ENCODE peak calls at places on chromosomes 16 and 17, in ten cellular contexts. M is stimulated activated CD8-positive, alpha-beta memory T cell treated with anti-CD3 and anti-CD28 coated beads, Interleukin-4, amount 100 ng/mL, for 24 hours; D is HFF-Myc; T is NCI-H510A treated with DMSO at 0.1 percent for 48 hours; X is stimulated activated CD4-positive, alpha-beta T cell treated with anti-CD3 and anti-CD28 coated beads, Interleukin-2, amount 100 ng/mL, for 24 hours; R is heart left ventricle; U is fibroblast of mammary gland; A is neural crest cell; H is NCI-H1105 treated with DMSO at 0.1 percent for 48 hours; F is activated effector memory CD4-positive, alpha-beta T cell treated with anti-CD3 and anti-CD28 coated beads, Interleukin-2, amount 50 U/mL, for 16 hours. Z is an unnamed sample.

GRCh38 chr16:31078597-31079341 is 4.5 kb downstream of the ZNF646 start:
- DNase-seq in T (no peak), H (no peak), A (no peak), M (no peak), F (no peak), R (no peak), X (no peak), D (no peak), U (no peak), Z (no peak)

GRCh38 chr16:5604770-5605169 is 507.2 kb upstream of the EEF2KMT start:
- DNase-seq in F (no peak), M (no peak), D (no peak), H (no peak), R (no peak), A (no peak), X (no peak), U (no peak), T (no peak), Z (peak; percentile 18)

GRCh38 chr17:43530303-43531081 is 15.6 kb downstream of the ETV4 start:
- DNase-seq in M (no peak), X (no peak), D (peak; percentile 94), R (peak; percentile 85), H (peak; percentile 91), A (peak; percentile 93), F (no peak), U (peak; percentile 89), T (peak; percentile 94), Z (peak; percentile 97)

GRCh38 chr16:21167360-21167759 is 8.9 kb downstream of the LDAF1 start:
- DNase-seq in U (peak; percentile 92), T (no peak), H (no peak), M (no peak), R (no peak), D (peak; percentile 45), A (no peak), F (no peak), X (no peak), Z (no peak)

GRCh38 chr16:55439101-55439690 is 39.8 kb upstream of the MMP2 start:
- DNase-seq in A (no peak), X (no peak), D (no peak), T (no peak), M (no peak), F (no peak), R (no peak), H (no peak), U (peak; percentile 29), Z (no peak)

GRCh38 chr17:81930142-81931125 is 2.9 kb upstream of the MAFG start:
- DNase-seq in M (no peak), D (no peak), X (no peak), A (no peak), U (no peak), H (no peak), T (no peak), R (peak; percentile 29), F (no peak), Z (no peak)

GRCh38 chr17:3004150-3004801 is 59.1 kb downstream of the OR1D5 start:
- DNase-seq in A (no peak), F (peak; percentile 83), D (peak; percentile 78), H (peak; percentile 93), T (peak; percentile 87), X (peak; percentile 66), U (peak; percentile 98), M (peak; percentile 27), R (peak; percentile 99), Z (no peak)

GRCh38 chr16:81492307-81492706 is 47.7 kb downstream of the CMIP start:
- DNase-seq in U (no peak), T (no peak), F (no peak), D (no peak), M (no peak), A (peak; percentile 40), R (no peak), H (no peak), X (no peak), Z (no peak)

GRCh38 chr17:63925615-63926014 is 6.5 kb downstream of the CD79B start:
- DNase-seq in M (no peak), R (no peak), T (no peak), X (no peak), D (no peak), U (no peak), H (no peak), F (no peak), A (no peak), Z (no peak)

GRCh38 chr16:8936421-8936820 is 27.3 kb downstream of the USP7 start:
- DNase-seq in D (no peak), X (peak; percentile 83), M (peak; percentile 63), A (no peak), H (no peak), R (no peak), U (peak; percentile 54), T (peak; percentile 13), F (peak; percentile 91), Z (peak; percentile 41)

GRCh38 chr16:59567496-59567895 is 833.4 kb upstream of the GOT2 start:
- DNase-seq in F (no peak), D (no peak), M (no peak), X (no peak), R (no peak), A (no peak), U (no peak), T (no peak), H (no peak), Z (no peak)

GRCh38 chr16:58417600-58417999 is 25.3 kb downstream of the GINS3 start:
- DNase-seq in M (no peak), F (no peak), R (peak; percentile 80), A (no peak), X (no peak), T (no peak), H (no peak), D (no peak), U (no peak), Z (no peak)

GRCh38 chr17:2786176-2786881 is 9.9 kb upstream of the RAP1GAP2 start:
- DNase-seq in M (peak; percentile 84), A (peak; percentile 98), U (peak; percentile 83), R (peak; percentile 86), H (peak; percentile 71), X (peak; percentile 92), F (peak; percentile 96), D (peak; percentile 63), T (peak; percentile 75), Z (peak; percentile 93)

GRCh38 chr16:26816885-26817571 is 249.7 kb upstream of the C16orf82 start:
- DNase-seq in F (no peak), M (no peak), X (no peak), H (no peak), A (no peak), D (no peak), R (no peak), U (peak; percentile 94), T (no peak), Z (no peak)

GRCh38 chr17:27493088-27493487 is 36.8 kb downstream of the KSR1 start:
- DNase-seq in H (no peak), U (no peak), X (no peak), M (no peak), D (no peak), R (no peak), A (no peak), F (no peak), T (no peak), Z (no peak)

GRCh38 chr17:32275060-32276042 is 9.7 kb downstream of the RHBDL3 start:
- DNase-seq in A (no peak), F (no peak), T (no peak), M (no peak), H (no peak), D (peak; percentile 66), R (peak; percentile 73), X (no peak), U (peak; percentile 89), Z (peak; percentile 43)

GRCh38 chr17:50618300-50618699 is 16.4 kb upstream of the ABCC3 start:
- DNase-seq in X (no peak), T (no peak), R (no peak), H (no peak), A (no peak), F (no peak), M (no peak), D (no peak), U (peak; percentile 69), Z (no peak)

GRCh38 chr16:89374393-89374948 is 115.9 kb downstream of the ANKRD11 start:
- DNase-seq in U (peak; percentile 55), H (no peak), D (no peak), M (no peak), R (no peak), T (peak; percentile 65), A (peak; percentile 22), F (no peak), X (no peak), Z (peak; percentile 35)

GRCh38 chr17:79988163-79988971 is 47.3 kb downstream of the TBC1D16 start:
- DNase-seq in R (no peak), X (no peak), H (peak; percentile 72), A (no peak), M (no peak), T (peak; percentile 81), U (peak; percentile 91), D (no peak), F (no peak), Z (no peak)

GRCh38 chr17:3573246-3574100 is 15.9 kb upstream of the TRPV3 start:
- DNase-seq in M (no peak), X (no peak), U (no peak), D (no peak), H (no peak), R (no peak), F (no peak), T (no peak), A (no peak), Z (no peak)

GRCh38 chr16:59169168-59169567 is 435.1 kb upstream of the GOT2 start:
- DNase-seq in H (no peak), U (no peak), M (no peak), X (no peak), R (no peak), F (no peak), D (no peak), A (no peak), T (no peak), Z (no peak)

GRCh38 chr17:43579570-43580140 is 33.5 kb upstream of the ETV4 start:
- DNase-seq in T (no peak), U (peak; percentile 72), F (no peak), R (no peak), M (no peak), X (no peak), H (no peak), D (peak; percentile 52), A (no peak), Z (no peak)

GRCh38 chr16:84911490-84912216 is 91.9 kb downstream of the CRISPLD2 start:
- DNase-seq in D (no peak), M (no peak), R (no peak), X (no peak), F (no peak), T (no peak), H (no peak), U (no peak), A (no peak), Z (no peak)

GRCh38 chr17:43645765-43646481 is 15.8 kb downstream of the MEOX1 start:
- DNase-seq in X (no peak), U (peak; percentile 33), T (no peak), R (peak; percentile 89), M (no peak), D (no peak), H (no peak), A (no peak), F (peak; percentile 64), Z (peak; percentile 50)

GRCh38 chr17:78904371-78904770 is 1.4 kb upstream of the CEP295NL start:
- DNase-seq in T (no peak), F (no peak), M (no peak), D (no peak), X (no peak), A (no peak), H (no peak), U (peak; percentile 41), R (no peak), Z (no peak)

GRCh38 chr16:50291719-50292565 is 25.6 kb downstream of the ADCY7 start:
- DNase-seq in R (no peak), U (no peak), X (no peak), M (no peak), H (no peak), T (no peak), F (no peak), A (no peak), D (no peak), Z (no peak)

GRCh38 chr16:82636485-82636884 is 9.7 kb downstream of the CDH13 start:
- DNase-seq in A (no peak), M (no peak), U (no peak), F (no peak), R (no peak), X (no peak), T (no peak), H (no peak), D (no peak), Z (no peak)

GRCh38 chr16:86605950-86606349 is 27.6 kb downstream of the FOXL1 start:
- DNase-seq in H (no peak), A (no peak), T (no peak), X (no peak), R (no peak), F (no peak), D (no peak), M (no peak), U (no peak), Z (no peak)